ENCODE peak calls at places on chromosomes 11 and 22, in ten cellular contexts. Y, G, X, S, R, V, E, M, B and Q are unnamed samples.

GRCh38 chr11:63906585-63906984 is 10.4 kb downstream of the RCOR2 start:
- DNase-seq in Y (no peak), G (peak; percentile 28), X (peak; percentile 80), S (no peak), R (peak; percentile 50), V (no peak), E (no peak), M (no peak), B (no peak), Q (no peak)

GRCh38 chr22:48757581-48757980 is 1070.1 kb downstream of the BRD1 start:
- DNase-seq in Y (peak; percentile 16), G (no peak), X (peak; percentile 25), S (no peak), R (no peak), V (no peak), E (peak; percentile 13), M (no peak), B (no peak), Q (no peak)

GRCh38 chr11:74154621-74155281 is 16.1 kb downstream of the C2CD3 start:
- DNase-seq in Y (no peak), G (peak; percentile 62), X (no peak), S (no peak), R (peak; percentile 17), V (peak; percentile 42), E (no peak), M (no peak), B (no peak), Q (no peak)

GRCh38 chr11:69810289-69811118 is 8.7 kb downstream of the FGF3 start:
- DNase-seq in Y (no peak), G (no peak), X (no peak), S (no peak), R (no peak), V (no peak), E (no peak), M (no peak), B (no peak), Q (no peak)

GRCh38 chr11:16883179-16883578 is 131.0 kb downstream of the PLEKHA7 start:
- DNase-seq in Y (no peak), G (no peak), X (peak; percentile 82), S (no peak), R (no peak), V (peak; percentile 22), E (peak; percentile 22), M (no peak), B (no peak), Q (no peak)

GRCh38 chr11:47383106-47383505 is 4.8 kb upstream of the SPI1 start:
- DNase-seq in Y (no peak), G (no peak), X (no peak), S (no peak), R (no peak), V (no peak), E (no peak), M (no peak), B (no peak), Q (no peak)

GRCh38 chr22:35561796-35562526 is 21.3 kb downstream of the RASD2 start:
- DNase-seq in Y (no peak), G (peak; percentile 74), X (peak; percentile 90), S (no peak), R (no peak), V (peak; percentile 62), E (no peak), M (peak; percentile 80), B (no peak), Q (peak; percentile 43)

GRCh38 chr22:40679964-40680818 is 907 bp downstream of the MCHR1 start:
- DNase-seq in Y (no peak), G (peak; percentile 37), X (peak; percentile 72), S (no peak), R (no peak), V (peak; percentile 15), E (no peak), M (peak; percentile 9), B (no peak), Q (no peak)

GRCh38 chr11:65100674-65101350 is 4.8 kb downstream of the VPS51 start:
- DNase-seq in Y (no peak), G (peak; percentile 80), X (no peak), S (no peak), R (no peak), V (no peak), E (no peak), M (no peak), B (no peak), Q (no peak)

GRCh38 chr11:15114501-15115475 is at the start of gene INSC:
- DNase-seq in Y (no peak), G (peak; percentile 24), X (peak; percentile 75), S (peak; percentile 29), R (peak; percentile 34), V (no peak), E (no peak), M (no peak), B (no peak), Q (no peak)

GRCh38 chr22:39931271-39931670 is 28.9 kb upstream of the TMA7B start:
- DNase-seq in Y (no peak), G (no peak), X (no peak), S (no peak), R (no peak), V (no peak), E (no peak), M (no peak), B (no peak), Q (no peak)

GRCh38 chr22:48781868-48782267 is 1045.8 kb downstream of the BRD1 start:
- DNase-seq in Y (no peak), G (no peak), X (peak; percentile 20), S (no peak), R (no peak), V (no peak), E (no peak), M (no peak), B (no peak), Q (no peak)

GRCh38 chr11:69888671-69889076 is 69.5 kb upstream of the FGF3 start:
- DNase-seq in Y (peak; percentile 63), G (peak; percentile 63), X (peak; percentile 97), S (peak; percentile 83), R (peak; percentile 77), V (peak; percentile 68), E (peak; percentile 83), M (peak; percentile 28), B (peak; percentile 4), Q (peak; percentile 1)

GRCh38 chr11:130576146-130576545 is 127.7 kb downstream of the ADAMTS15 start:
- DNase-seq in Y (no peak), G (no peak), X (no peak), S (no peak), R (no peak), V (no peak), E (no peak), M (no peak), B (no peak), Q (no peak)

DNA sequence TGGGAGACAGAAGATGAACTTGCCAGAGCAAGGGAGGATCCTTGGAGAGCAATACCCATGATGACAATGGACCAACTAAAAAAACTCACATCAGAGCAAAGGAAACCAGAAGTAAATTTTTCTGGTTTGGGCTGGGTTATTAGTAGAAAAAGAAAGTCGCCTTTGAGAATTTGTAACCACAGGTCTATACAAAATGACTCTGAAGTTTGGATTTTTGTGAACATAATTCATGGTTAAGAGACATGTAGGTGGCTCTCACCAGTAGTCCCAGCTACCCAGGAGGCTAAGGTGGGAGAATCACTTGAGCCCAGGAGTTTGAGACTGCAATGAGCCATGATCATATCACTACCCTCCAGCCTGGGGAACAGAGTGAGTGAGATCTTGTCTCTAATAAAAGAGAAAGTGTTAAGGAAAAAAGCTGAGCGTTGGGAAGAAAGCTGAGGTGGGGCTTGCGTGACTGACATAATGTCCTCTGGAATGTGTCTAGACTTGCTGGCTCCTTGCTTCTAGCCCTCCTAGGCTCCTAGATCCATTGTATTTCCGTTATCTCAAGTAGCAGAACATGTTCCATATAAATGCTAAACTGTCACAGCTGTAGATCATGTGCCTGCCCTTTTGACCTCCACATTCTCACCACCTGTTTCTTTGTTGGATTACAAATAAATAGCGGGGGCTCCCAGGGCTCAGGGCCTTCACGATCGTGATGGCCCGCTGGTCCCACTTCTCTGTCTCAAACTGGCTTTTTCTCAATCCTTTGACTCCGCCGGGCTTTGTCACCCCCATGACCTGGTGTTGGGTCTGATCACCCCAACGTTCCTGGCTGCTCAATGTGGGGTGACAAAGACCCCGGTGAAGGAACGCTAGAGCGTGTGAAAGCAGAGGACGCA is 56.2 kb upstream of the SC5D start:
- DNase-seq in Y (no peak), G (peak; percentile 15), X (peak; percentile 62), S (peak; percentile 37), R (no peak), V (no peak), E (no peak), M (peak; percentile 55), B (no peak), Q (no peak)
- H3K4me3 ChIP-seq in Y (no peak overlapping the region), G (no peak overlapping the region), X (no peak overlapping the region), S (peak overlapping the region; percentile 8), R (no peak overlapping the region), V (no peak overlapping the region), E (no peak overlapping the region), M (no peak overlapping the region), B (no peak overlapping the region), Q (no peak overlapping the region)

GRCh38 chr22:49999063-49999900 is 13.3 kb downstream of the IL17REL start:
- DNase-seq in Y (no peak), G (no peak), X (peak; percentile 92), S (peak; percentile 45), R (peak; percentile 26), V (no peak), E (no peak), M (no peak), B (no peak), Q (no peak)
- H3K4me3 ChIP-seq in Y (peak overlapping the region; percentile 16), G (peak overlapping the region; percentile 34), X (peak overlapping the region; percentile 75), S (no peak overlapping the region), R (no peak overlapping the region), V (peak overlapping the region; percentile 41), E (peak overlapping the region; percentile 19), M (no peak overlapping the region), B (no peak overlapping the region), Q (peak overlapping the region; percentile 21)

DNA sequence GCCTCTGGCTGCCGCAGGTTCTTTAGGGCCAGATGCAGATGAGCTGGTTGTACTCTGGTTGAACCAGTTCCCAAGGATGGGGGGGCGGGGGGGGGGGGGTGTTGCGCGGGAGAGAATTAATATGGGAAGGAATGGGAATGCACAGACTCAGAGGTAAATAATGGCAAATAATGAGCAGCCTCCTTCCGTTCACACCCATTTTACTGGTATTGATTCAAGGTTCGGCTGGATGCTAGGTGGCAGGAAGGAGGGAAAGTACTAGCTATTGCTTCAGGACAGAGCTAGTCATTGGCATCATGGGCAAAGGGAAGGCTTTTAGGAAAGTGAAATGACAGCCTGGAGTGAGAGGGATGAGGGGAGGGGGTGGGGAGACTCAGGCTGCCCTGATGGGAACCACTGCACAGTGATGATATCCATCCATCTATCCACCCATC is at the start of gene VSTM5:
- DNase-seq in Y (no peak), G (no peak), X (no peak), S (no peak), R (no peak), V (no peak), E (peak; percentile 56), M (no peak), B (no peak), Q (no peak)
- H3K4me3 ChIP-seq in Y (peak within 1 kb of the TSS; percentile 35), G (peak within 1 kb of the TSS; percentile 23), X (no peak within 1 kb of the TSS), S (no peak within 1 kb of the TSS), R (peak within 1 kb of the TSS; percentile 45), V (peak within 1 kb of the TSS; percentile 49), E (peak within 1 kb of the TSS; percentile 52), M (peak within 1 kb of the TSS; percentile 47), B (peak within 1 kb of the TSS; percentile 34), Q (peak within 1 kb of the TSS; percentile 41)

DNA sequence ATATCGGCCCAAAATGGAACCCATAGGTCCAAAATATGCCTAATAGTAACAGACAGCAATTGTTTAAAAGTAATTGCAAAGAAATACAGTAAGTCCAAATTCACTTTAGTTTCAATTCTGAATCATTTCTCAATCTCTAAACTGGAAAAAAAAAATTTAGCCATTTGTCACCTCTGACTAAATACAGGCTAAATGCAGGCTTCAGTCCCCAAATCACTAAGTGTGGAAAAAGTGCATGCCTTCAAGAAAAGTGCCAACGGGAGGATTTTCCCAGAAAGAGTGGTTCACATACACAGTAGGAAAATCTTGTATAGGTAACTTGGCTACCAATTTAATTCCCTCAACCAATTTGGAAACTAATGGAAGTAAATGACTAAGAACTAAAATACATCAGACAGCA is 35.7 kb downstream of the SIK3 start:
- DNase-seq in Y (no peak), G (no peak), X (no peak), S (no peak), R (no peak), V (no peak), E (no peak), M (no peak), B (no peak), Q (no peak)
- H3K4me3 ChIP-seq in Y (no peak overlapping the region), G (no peak overlapping the region), X (no peak overlapping the region), S (no peak overlapping the region), R (no peak overlapping the region), V (no peak overlapping the region), E (no peak overlapping the region), M (no peak overlapping the region), B (no peak overlapping the region), Q (no peak overlapping the region)